ENCODE peak calls at places on chromosome 11, in ten cellular contexts. E is activated naive CD4-positive, alpha-beta T cell; Z is NCI-H446 treated with DMSO at 0.1 percent for 48 hours; U is fibroblast of lung; L is HFF-Myc; A is HuH-7; V is transverse colon; J is hypothalamus; B is NCI-H1436; R is AML-193. N is an unnamed sample.
A peak's percentile ranks its signal among the peaks of the same experiment; 100 is the strongest.

GRCh38 chr11:8098879-8099278 is 17.9 kb downstream of the TUB start:
- DNase-seq in V (no peak), E (no peak), J (no peak), Z (no peak), L (no peak), A (no peak), B (no peak), U (peak; percentile 29), R (no peak), N (peak; percentile 48)

GRCh38 chr11:8362899-8363298 is 99.2 kb upstream of the LMO1 start:
- DNase-seq in A (no peak), L (no peak), Z (no peak), R (no peak), B (no peak), J (no peak), U (no peak), E (no peak), V (no peak), N (no peak)

GRCh38 chr11:29280452-29280851 is 736.4 kb downstream of the KCNA4 start:
- DNase-seq in R (no peak), A (no peak), L (no peak), B (no peak), V (no peak), J (no peak), Z (no peak), U (peak; percentile 63), E (no peak), N (no peak)

GRCh38 chr11:7673724-7674434 is 579 bp upstream of the CYB5R2 start:
- DNase-seq in J (no peak), R (no peak), E (no peak), U (no peak), B (no peak), L (no peak), Z (no peak), A (peak; percentile 69), V (peak; percentile 76), N (no peak)

GRCh38 chr11:84549221-84549620 is 1077.9 kb downstream of the DLG2 start:
- DNase-seq in B (no peak), A (no peak), L (no peak), J (no peak), Z (no peak), R (no peak), E (no peak), U (peak; percentile 45), V (no peak), N (no peak)

GRCh38 chr11:11806586-11806985 is 35.2 kb upstream of the USP47 start:
- DNase-seq in J (no peak), U (no peak), Z (no peak), R (no peak), B (no peak), L (no peak), E (no peak), A (no peak), V (no peak), N (no peak)

GRCh38 chr11:65290448-65291165 is 24.1 kb upstream of the CDC42EP2 start:
- DNase-seq in L (peak; percentile 89), V (peak; percentile 84), A (no peak), R (peak; percentile 94), B (no peak), Z (no peak), E (no peak), U (peak; percentile 94), J (no peak), N (peak; percentile 99)

GRCh38 chr11:765025-765801 is 12.1 kb downstream of the GATD1 start:
- DNase-seq in R (peak; percentile 41), U (peak; percentile 30), J (no peak), A (peak; percentile 59), E (no peak), B (peak; percentile 35), V (peak; percentile 56), L (no peak), Z (no peak), N (peak; percentile 41)

GRCh38 chr11:92667446-92668165 is 301.8 kb upstream of the MTNR1B start:
- DNase-seq in U (no peak), B (no peak), A (no peak), L (no peak), Z (no peak), J (no peak), E (no peak), V (no peak), R (no peak), N (no peak)

GRCh38 chr11:36160115-36160514 is 129.1 kb downstream of the COMMD9 start:
- DNase-seq in J (no peak), V (no peak), Z (no peak), L (no peak), E (no peak), R (no peak), B (no peak), U (no peak), A (no peak), N (no peak)

GRCh38 chr11:62974848-62975522 is 9.8 kb downstream of the SLC22A6 start:
- DNase-seq in J (no peak), Z (no peak), U (no peak), A (peak; percentile 83), E (no peak), V (peak; percentile 85), B (peak; percentile 88), R (peak; percentile 9), L (peak; percentile 17), N (peak; percentile 8)

GRCh38 chr11:834371-835316 is 1.9 kb downstream of the CD151 start:
- DNase-seq in J (no peak), V (peak; percentile 86), L (no peak), A (no peak), R (peak; percentile 19), U (peak; percentile 83), E (no peak), Z (no peak), B (no peak), N (peak; percentile 91)

GRCh38 chr11:112558691-112559090 is 298.0 kb upstream of the PLET1 start:
- DNase-seq in Z (peak; percentile 29), E (no peak), L (no peak), R (no peak), J (no peak), V (no peak), U (peak; percentile 76), A (no peak), B (no peak), N (no peak)

GRCh38 chr11:46364056-46364455 is 16.8 kb downstream of the DGKZ start:
- DNase-seq in L (no peak), Z (no peak), A (no peak), E (no peak), R (no peak), J (no peak), B (no peak), U (no peak), V (no peak), N (no peak)

GRCh38 chr11:12007769-12008737 is at the start of gene DKK3:
- DNase-seq in U (peak; percentile 52), J (no peak), L (no peak), Z (no peak), V (no peak), B (no peak), R (no peak), A (no peak), E (no peak), N (peak; percentile 53)

GRCh38 chr11:114099392-114100178 is 40.1 kb downstream of the ZBTB16 start:
- DNase-seq in V (no peak), Z (no peak), L (no peak), U (no peak), B (no peak), A (no peak), J (no peak), R (no peak), E (no peak), N (peak; percentile 43)

GRCh38 chr11:63613517-63614135 is 607 bp downstream of the PLAAT3 start:
- DNase-seq in Z (no peak), V (peak; percentile 38), A (peak; percentile 96), J (peak; percentile 17), R (no peak), E (no peak), B (peak; percentile 37), U (no peak), L (no peak), N (peak; percentile 32)

GRCh38 chr11:23124996-23125395 is 264.7 kb upstream of the CCDC179 start:
- DNase-seq in E (no peak), A (no peak), L (no peak), U (peak; percentile 11), B (no peak), V (no peak), Z (no peak), J (no peak), R (no peak), N (no peak)

GRCh38 chr11:4041731-4042391 is 52.7 kb upstream of the RRM1 start:
- DNase-seq in L (no peak), R (no peak), Z (peak; percentile 33), J (no peak), B (no peak), U (peak; percentile 68), E (no peak), A (no peak), V (no peak), N (peak; percentile 29)

GRCh38 chr11:128840137-128840536 is 27.0 kb downstream of the KCNJ1 start:
- DNase-seq in U (no peak), Z (no peak), A (no peak), B (no peak), L (no peak), J (no peak), R (no peak), V (no peak), E (no peak), N (no peak)

GRCh38 chr11:36090351-36091245 is 146.7 kb downstream of the LDLRAD3 start:
- DNase-seq in R (peak; percentile 3), E (no peak), Z (no peak), U (no peak), V (no peak), J (no peak), B (no peak), L (no peak), A (no peak), N (no peak)

GRCh38 chr11:114307524-114308203 is 11.5 kb downstream of the NNMT start:
- DNase-seq in Z (no peak), J (no peak), R (peak; percentile 19), B (no peak), V (no peak), E (no peak), U (peak; percentile 93), A (peak; percentile 30), L (peak; percentile 63), N (peak; percentile 93)

GRCh38 chr11:74463216-74463615 is 4.1 kb downstream of the KCNE3 start:
- DNase-seq in L (no peak), B (no peak), E (no peak), R (no peak), V (no peak), U (no peak), J (no peak), A (no peak), Z (no peak), N (no peak)

GRCh38 chr11:79514695-79515094 is 73.9 kb upstream of the TENM4 start:
- DNase-seq in Z (no peak), E (no peak), J (no peak), R (no peak), B (no peak), U (no peak), A (no peak), L (no peak), V (no peak), N (no peak)

GRCh38 chr11:69554849-69555248 is 73.4 kb downstream of the LINC01488 start:
- DNase-seq in J (no peak), Z (no peak), A (no peak), L (no peak), E (no peak), R (no peak), U (no peak), B (no peak), V (no peak), N (no peak)

GRCh38 chr11:57735655-57736298 is 5.5 kb upstream of the SELENOH start:
- DNase-seq in E (no peak), Z (no peak), V (peak; percentile 32), B (no peak), L (no peak), J (no peak), R (no peak), A (no peak), U (no peak), N (no peak)

GRCh38 chr11:23956586-23956985 is 540.3 kb upstream of the LUZP2 start:
- DNase-seq in B (no peak), R (no peak), L (no peak), J (no peak), E (no peak), V (no peak), A (no peak), U (no peak), Z (no peak), N (no peak)

GRCh38 chr11:87359401-87359800 is 321.7 kb downstream of the TMEM135 start:
- DNase-seq in U (no peak), L (no peak), B (peak; percentile 15), J (no peak), E (no peak), R (no peak), Z (no peak), A (no peak), V (peak; percentile 45), N (no peak)

N was measured in foreskin fibroblast.